ENCODE peak calls at places on chromosomes 12 and 14, in six cellular contexts. A is ovary; B is lung; J is RWPE1; V is heart left ventricle; Q is CD8-positive, alpha-beta T cell. T is an unnamed sample.

GRCh38 chr14:91858536-91859275 is 8.6 kb downstream of the TC2N start:
- DNase-seq in A (no peak), B (no peak), J (no peak), V (no peak), Q (peak; percentile 32), T (no peak)

GRCh38 chr12:117874842-117875434 is 93.9 kb downstream of the KSR2 start:
- DNase-seq in A (peak; percentile 50), B (peak; percentile 65), J (peak; percentile 60), V (peak; percentile 76), Q (peak; percentile 55), T (peak; percentile 90)

GRCh38 chr12:40907115-40907521 is 214.9 kb downstream of the CNTN1 start:
- DNase-seq in A (no peak), B (no peak), J (peak; percentile 69), V (no peak), Q (no peak), T (no peak)

GRCh38 chr12:76757694-76758093 is 6.2 kb upstream of the ZDHHC17 start:
- DNase-seq in A (no peak), B (no peak), J (no peak), V (no peak), Q (no peak), T (no peak)

GRCh38 chr12:128726866-128727265 is 96.9 kb downstream of the SLC15A4 start:
- DNase-seq in A (no peak), B (no peak), J (no peak), V (no peak), Q (no peak), T (no peak)

GRCh38 chr12:128326419-128326818 is 59.4 kb downstream of the TMEM132C start:
- DNase-seq in A (no peak), B (no peak), J (no peak), V (no peak), Q (no peak), T (no peak)

GRCh38 chr14:64092940-64093339 is 201.2 kb downstream of the ESR2 start:
- DNase-seq in A (no peak), B (no peak), J (no peak), V (no peak), Q (no peak), T (no peak)

GRCh38 chr12:62522984-62523383 is 56.4 kb downstream of the MON2 start:
- DNase-seq in A (no peak), B (no peak), J (no peak), V (no peak), Q (no peak), T (no peak)

GRCh38 chr14:101972126-101972785 is 7.9 kb downstream of the DYNC1H1 start:
- DNase-seq in A (peak; percentile 63), B (peak; percentile 88), J (peak; percentile 94), V (peak; percentile 78), Q (no peak), T (no peak)

GRCh38 chr12:97716356-97716755 is 253.8 kb downstream of the RMST start:
- DNase-seq in A (no peak), B (no peak), J (no peak), V (no peak), Q (no peak), T (no peak)

GRCh38 chr14:97485172-97485571 is 688.0 kb downstream of the VRK1 start:
- DNase-seq in A (no peak), B (no peak), J (no peak), V (no peak), Q (no peak), T (no peak)

GRCh38 chr14:89365071-89365801 is 51.8 kb downstream of the FOXN3 start:
- DNase-seq in A (no peak), B (peak; percentile 35), J (no peak), V (no peak), Q (peak; percentile 74), T (no peak)

GRCh38 chr12:3869860-3870259 is 3.3 kb downstream of the PARP11 start:
- DNase-seq in A (no peak), B (no peak), J (no peak), V (no peak), Q (peak; percentile 27), T (no peak)

GRCh38 chr12:66600805-66601392 is 78.0 kb downstream of the GRIP1 start:
- DNase-seq in A (no peak), B (no peak), J (no peak), V (no peak), Q (no peak), T (no peak)

GRCh38 chr12:29264424-29264823 is 115.3 kb downstream of the FAR2 start:
- DNase-seq in A (no peak), B (no peak), J (no peak), V (no peak), Q (no peak), T (no peak)

GRCh38 chr12:93518725-93519124 is 51.4 kb downstream of the MRPL42 start:
- DNase-seq in A (no peak), B (no peak), J (no peak), V (no peak), Q (no peak), T (no peak)

GRCh38 chr14:89391123-89391522 is 25.9 kb downstream of the FOXN3 start:
- DNase-seq in A (no peak), B (no peak), J (no peak), V (no peak), Q (no peak), T (no peak)

GRCh38 chr12:111041091-111041490 is 120.7 kb upstream of the MYL2 start:
- DNase-seq in A (no peak), B (no peak), J (no peak), V (no peak), Q (no peak), T (no peak)

GRCh38 chr14:75910048-75910447 is 71.7 kb downstream of the TGFB3 start:
- DNase-seq in A (no peak), B (no peak), J (no peak), V (no peak), Q (no peak), T (no peak)

GRCh38 chr12:120453060-120453761 is 7.0 kb downstream of the GATC start:
- DNase-seq in A (no peak), B (no peak), J (no peak), V (no peak), Q (no peak), T (no peak)

GRCh38 chr12:120460157-120460556 is 9.4 kb downstream of the SRSF9 start:
- DNase-seq in A (no peak), B (no peak), J (no peak), V (no peak), Q (no peak), T (no peak)

GRCh38 chr12:120453977-120454376 is 7.7 kb downstream of the GATC start:
- DNase-seq in A (no peak), B (no peak), J (peak; percentile 44), V (no peak), Q (peak; percentile 30), T (no peak)

GRCh38 chr12:120455302-120455701 is 9.1 kb downstream of the GATC start:
- DNase-seq in A (no peak), B (no peak), J (no peak), V (no peak), Q (no peak), T (peak; percentile 87)

DNA sequence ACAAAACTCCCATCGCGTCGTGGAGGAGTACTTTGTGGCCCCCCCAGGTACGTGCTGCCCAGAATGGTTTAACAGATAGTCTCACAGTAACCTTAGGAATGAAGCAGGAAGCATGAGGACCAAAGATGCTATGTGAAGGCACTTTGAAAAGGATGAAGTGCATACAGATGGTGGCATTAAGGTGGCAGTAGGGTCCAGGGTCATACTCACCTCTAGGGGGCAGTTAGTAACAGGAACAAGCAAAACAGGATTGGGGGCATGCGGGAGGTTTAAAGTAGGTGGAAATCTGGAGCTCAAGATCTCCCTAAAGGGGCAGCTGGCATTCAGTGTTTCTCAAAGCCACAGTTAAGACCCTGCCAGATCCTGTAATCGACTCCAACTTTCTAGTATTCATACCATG is 10.9 kb downstream of the GATC start:
- DNase-seq in A (no peak), B (no peak), J (no peak), V (no peak), Q (no peak), T (no peak)
- TF ChIP-seq CTCF in A (no peak), B (no peak), J (peak; percentile 16), V (no peak), Q (no peak), T (no peak)

DNA sequence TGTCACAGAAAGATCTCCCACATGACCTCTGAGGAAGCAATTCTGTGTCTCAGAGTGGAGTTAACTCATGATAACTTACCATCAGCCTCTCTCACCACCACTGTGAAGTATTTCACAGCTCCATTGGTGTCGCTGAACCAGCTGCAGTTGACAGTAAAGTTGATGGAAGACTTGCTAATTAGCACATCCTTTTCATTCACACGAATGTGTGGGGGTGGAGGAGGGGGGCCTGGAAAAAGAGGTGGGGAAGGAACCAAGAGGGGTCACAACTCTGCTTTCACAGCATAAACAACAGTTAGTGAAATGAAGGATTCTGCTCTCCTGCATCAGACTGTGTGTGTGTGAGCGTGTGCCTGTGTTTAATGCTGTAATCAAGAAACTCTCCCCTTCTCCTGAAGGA is 82.1 kb downstream of the PTPRB start:
- DNase-seq in A (no peak), B (no peak), J (no peak), V (no peak), Q (no peak), T (no peak)
- TF ChIP-seq CTCF in A (no peak), B (no peak), J (no peak), V (no peak), Q (no peak), T (no peak)

DNA sequence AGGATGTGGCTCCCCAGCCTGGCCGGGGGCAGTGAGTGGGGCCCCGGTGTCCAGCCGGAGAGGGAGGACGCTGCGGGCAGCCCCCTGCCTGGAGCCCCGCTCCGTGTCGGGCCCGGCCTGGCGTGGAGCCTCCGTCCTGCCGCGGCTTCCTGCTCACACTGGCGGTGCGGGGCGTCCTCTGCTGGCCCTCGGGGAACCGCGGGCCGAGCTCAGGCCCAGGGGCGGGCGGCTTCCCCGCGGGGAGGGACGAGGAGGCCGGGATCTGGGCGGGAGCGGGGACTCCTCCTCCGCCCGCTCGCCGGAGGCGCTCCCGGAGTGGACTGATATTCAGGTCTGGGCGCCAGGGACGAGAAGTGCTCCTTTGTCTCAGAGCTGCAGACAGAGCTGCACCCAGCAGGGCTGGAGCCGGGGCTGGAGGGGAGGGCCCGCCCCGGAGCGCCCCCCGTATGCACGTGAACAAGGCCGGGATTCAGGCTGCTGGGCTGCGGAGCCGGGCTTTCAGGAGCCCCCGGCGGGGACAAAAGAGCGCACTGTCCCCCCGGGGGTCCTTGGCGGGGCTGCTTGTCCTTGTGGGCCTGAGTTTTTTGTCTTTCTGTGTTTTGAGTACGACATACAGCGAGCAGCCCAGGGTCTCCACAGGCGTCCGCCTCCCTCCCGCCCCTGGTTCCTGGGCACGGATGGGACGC is 2.3 kb downstream of the MMP17 start:
- DNase-seq in A (peak; percentile 87), B (peak; percentile 65), J (peak; percentile 63), V (peak; percentile 92), Q (no peak), T (peak; percentile 53)
- TF ChIP-seq CTCF in A (peak; percentile 85), B (peak; percentile 17), J (peak; percentile 77), V (peak; percentile 59), Q (no peak), T (no peak)

GRCh38 chr12:82686223-82687019 is at the start of gene TMTC2:
- DNase-seq in A (peak; percentile 91), B (peak; percentile 96), J (peak; percentile 99), V (peak; percentile 95), Q (peak; percentile 84), T (peak; percentile 93)

GRCh38 chr12:82688035-82688501 is 1.4 kb downstream of the TMTC2 start:
- DNase-seq in A (no peak), B (no peak), J (no peak), V (no peak), Q (no peak), T (no peak)

GRCh38 chr12:82688619-82689018 is 1.9 kb downstream of the TMTC2 start:
- DNase-seq in A (no peak), B (no peak), J (no peak), V (no peak), Q (no peak), T (no peak)

GRCh38 chr12:82685721-82686222 is 934 bp upstream of the TMTC2 start:
- DNase-seq in A (peak; percentile 96), B (peak; percentile 96), J (peak; percentile 83), V (peak; percentile 95), Q (peak; percentile 89), T (peak; percentile 96)

GRCh38 chr12:82687020-82687951 is 580 bp downstream of the TMTC2 start:
- DNase-seq in A (peak; percentile 27), B (peak; percentile 66), J (peak; percentile 52), V (peak; percentile 77), Q (peak; percentile 66), T (peak; percentile 78)
- TF ChIP-seq CTCF in A (no peak), B (no peak), J (peak; percentile 2), V (no peak), Q (no peak), T (no peak)

T was measured in pancreas.